ENCODE peak calls at places on chromosomes 1 and 21, in ten cellular contexts. Y is OCI-M1; J is NCI-H446 treated with DMSO at 0.1 percent for 48 hours; P is HCEC 1CT; E is stimulated activated CD4-positive, alpha-beta T cell treated with anti-CD3 and anti-CD28 coated beads, Interleukin-1b, Interleukin-23, amount 100 ng/mL, for 24 hours; R is iris pigment epithelial cell; H is RWPE1; W is cardiac muscle cell; D is bronchial epithelial cell; L is mammary epithelial cell. B is an unnamed sample.

GRCh38 chr1:32028746-32029145 is 15.1 kb downstream of the KHDRBS1 start:
- DNase-seq in W (no peak), Y (no peak), J (no peak), P (no peak), D (no peak), H (no peak), E (no peak), R (no peak), L (no peak), B (peak)

GRCh38 chr1:75797273-75797588 is 549 bp downstream of the MSH4 start:
- DNase-seq in E (no peak), H (no peak), Y (peak), D (no peak), W (no peak), R (no peak), P (no peak), J (no peak), L (no peak), B (no peak)

GRCh38 chr1:28010979-28011378 is 51.2 kb downstream of the XKR8 start:
- DNase-seq in W (no peak), J (no peak), R (peak), P (peak), L (no peak), H (no peak), Y (no peak), E (no peak), D (peak), B (no peak)

GRCh38 chr1:153567621-153568366 is 2.1 kb upstream of the S100A2 start:
- DNase-seq in W (no peak), J (peak), P (no peak), H (peak), Y (no peak), R (peak), D (peak), L (peak), E (no peak), B (peak)

GRCh38 chr1:23799570-23800395 is 771 bp downstream of the GALE start:
- DNase-seq in Y (peak), R (peak), P (peak), J (no peak), D (peak), E (no peak), H (peak), W (peak), L (peak), B (peak)

GRCh38 chr1:169326644-169327316 is 40.8 kb downstream of the NME7 start:
- DNase-seq in J (no peak), Y (peak), H (peak), L (peak), R (peak), D (peak), W (peak), E (no peak), P (peak), B (peak)

GRCh38 chr21:39904457-39904856 is 37.2 kb downstream of the PCP4 start:
- DNase-seq in J (no peak), E (no peak), Y (no peak), L (peak), P (no peak), W (no peak), R (no peak), H (no peak), D (no peak), B (no peak)

GRCh38 chr1:53115403-53116306 is 26.8 kb downstream of the SLC1A7 start:
- DNase-seq in W (peak), H (no peak), L (no peak), J (no peak), D (no peak), Y (peak), E (no peak), R (peak), P (no peak), B (no peak)

GRCh38 chr1:71351438-71351837 is 270.6 kb upstream of the ZRANB2 start:
- DNase-seq in J (peak), R (peak), P (peak), L (peak), D (peak), H (peak), W (peak), Y (peak), E (no peak), B (peak)

GRCh38 chr1:63799324-63799723 is 25.5 kb downstream of the ROR1 start:
- DNase-seq in Y (no peak), D (no peak), E (no peak), P (peak), L (no peak), H (no peak), J (no peak), R (no peak), W (peak), B (peak)

GRCh38 chr1:201334325-201335173 is 42.9 kb downstream of the TNNT2 start:
- DNase-seq in E (no peak), P (no peak), R (no peak), W (no peak), L (no peak), Y (no peak), H (no peak), D (peak), J (no peak), B (no peak)

GRCh38 chr1:61116421-61116820 is 34.1 kb downstream of the NFIA start:
- DNase-seq in R (peak), P (peak), E (no peak), D (peak), Y (peak), W (no peak), L (no peak), J (no peak), H (no peak), B (no peak)

GRCh38 chr1:200423235-200423634 is 13.4 kb upstream of the ZNF281 start:
- DNase-seq in W (no peak), H (no peak), Y (no peak), R (no peak), J (no peak), E (no peak), D (no peak), L (no peak), P (no peak), B (no peak)

GRCh38 chr1:43171312-43171875 is 696 bp downstream of the EBNA1BP2 start:
- DNase-seq in P (no peak), R (peak), E (no peak), J (no peak), L (peak), W (peak), D (no peak), H (peak), Y (no peak), B (no peak)

GRCh38 chr1:31605908-31606427 is 11.5 kb upstream of the HCRTR1 start:
- DNase-seq in E (no peak), L (peak), J (no peak), P (peak), R (peak), D (peak), Y (peak), W (peak), H (no peak), B (no peak)

GRCh38 chr1:11615109-11615508 is 39.1 kb downstream of the FBXO2 start:
- DNase-seq in E (no peak), W (peak), P (no peak), Y (peak), J (no peak), H (no peak), L (no peak), R (no peak), D (no peak), B (no peak)

GRCh38 chr1:27238032-27238431 is 3.6 kb downstream of the WDTC1 start:
- DNase-seq in D (no peak), L (no peak), E (no peak), P (no peak), J (no peak), Y (no peak), H (no peak), R (no peak), W (no peak), B (no peak)

GRCh38 chr1:24928631-24929090 is 1.4 kb downstream of the RUNX3 start:
- DNase-seq in R (no peak), Y (peak), L (no peak), E (no peak), H (no peak), D (no peak), W (no peak), P (no peak), J (no peak), B (no peak)

GRCh38 chr1:25055961-25056360 is 125.9 kb upstream of the RUNX3 start:
- DNase-seq in H (no peak), Y (no peak), L (no peak), D (no peak), E (no peak), W (no peak), R (no peak), J (no peak), P (no peak), B (no peak)

GRCh38 chr1:229788004-229788403 is 162.0 kb downstream of the URB2 start:
- DNase-seq in D (no peak), Y (no peak), E (no peak), W (no peak), P (no peak), R (no peak), J (no peak), H (no peak), L (no peak), B (no peak)

GRCh38 chr1:16385659-16386453 is 18.8 kb downstream of the SZRD1 start:
- DNase-seq in Y (no peak), J (no peak), W (no peak), P (no peak), R (no peak), D (no peak), E (no peak), H (no peak), L (no peak), B (no peak)

GRCh38 chr21:31450971-31451370 is 106.9 kb upstream of the TIAM1 start:
- DNase-seq in Y (no peak), L (no peak), R (no peak), W (no peak), H (no peak), E (no peak), D (no peak), J (no peak), P (no peak), B (no peak)

GRCh38 chr1:211935448-211935970 is 99.8 kb downstream of the INTS7 start:
- DNase-seq in Y (no peak), J (no peak), W (no peak), L (no peak), R (no peak), P (no peak), H (no peak), D (no peak), E (peak), B (no peak)

GRCh38 chr21:44275041-44275440 is 10.6 kb upstream of the AIRE start:
- DNase-seq in E (no peak), W (no peak), Y (no peak), H (no peak), L (no peak), J (no peak), D (no peak), R (no peak), P (no peak), B (no peak)

GRCh38 chr1:31984419-31985347 is 29.0 kb upstream of the KHDRBS1 start:
- DNase-seq in H (no peak), R (peak), E (no peak), Y (no peak), D (peak), L (peak), J (no peak), W (peak), P (peak), B (peak)

GRCh38 chr1:177983824-177984528 is 14.1 kb upstream of the SEC16B start:
- DNase-seq in D (peak), W (peak), R (peak), P (peak), L (peak), E (no peak), H (peak), Y (peak), J (peak), B (peak)

GRCh38 chr21:28627691-28628090 is 365.0 kb downstream of the LTN1 start:
- DNase-seq in L (no peak), R (no peak), D (no peak), Y (peak), W (no peak), H (no peak), J (no peak), E (no peak), P (peak), B (no peak)

GRCh38 chr1:234270103-234270502 is 103.2 kb upstream of the COA6 start:
- DNase-seq in W (no peak), E (no peak), Y (no peak), D (no peak), L (no peak), J (no peak), P (no peak), R (no peak), H (no peak), B (no peak)

GRCh38 chr21:41564871-41565281 is 56.9 kb upstream of the TMPRSS2 start:
- DNase-seq in L (peak), P (no peak), J (no peak), Y (no peak), E (no peak), D (peak), H (peak), W (peak), R (peak), B (peak)

GRCh38 chr1:204128464-204128963 is 23.3 kb downstream of the ETNK2 start:
- DNase-seq in D (no peak), W (no peak), L (no peak), P (peak), H (no peak), Y (no peak), E (no peak), R (no peak), J (no peak), B (no peak)

GRCh38 chr1:206479164-206480125 is 9.2 kb downstream of the IKBKE start:
- DNase-seq in R (peak), W (peak), L (peak), Y (peak), E (peak), J (peak), D (peak), P (peak), H (peak), B (peak)